ENCODE peak calls at places on chromosomes 12 and 14, in four cellular contexts. A, W, E and D are unnamed samples.

GRCh38 chr14:91376547-91377477 is 40.8 kb downstream of the CCDC88C start:
- DNase-seq in A (no peak), W (no peak), E (no peak), D (no peak)

GRCh38 chr14:54877015-54877702 is 25.5 kb downstream of the GCH1 start:
- DNase-seq in W (no peak), E (no peak), A (no peak), D (no peak)

GRCh38 chr12:46657416-46658411 is 168.1 kb downstream of the SLC38A4 start:
- DNase-seq in W (no peak), A (no peak), E (no peak), D (no peak)

GRCh38 chr14:97709552-97709951 is 912.4 kb downstream of the VRK1 start:
- DNase-seq in A (no peak), E (no peak), W (no peak), D (no peak)

GRCh38 chr14:87996276-87996592 is 3.3 kb upstream of the GALC start:
- DNase-seq in E (no peak), W (no peak), A (no peak), D (no peak)

GRCh38 chr14:31208546-31209424 is 1.2 kb upstream of the HECTD1 start:
- DNase-seq in E (no peak), A (no peak), W (no peak), D (no peak)

GRCh38 chr12:110575326-110575725 is 7.8 kb downstream of the PPTC7 start:
- DNase-seq in E (no peak), W (no peak), A (peak), D (no peak)

GRCh38 chr14:102314242-102315011 is 5.1 kb upstream of the ZNF839 start:
- DNase-seq in W (peak), A (peak), E (peak), D (peak)

GRCh38 chr14:23124337-23124954 is 5.4 kb upstream of the CEBPE start:
- DNase-seq in A (no peak), E (no peak), W (no peak), D (no peak)

GRCh38 chr12:66398931-66399625 is 96.8 kb downstream of the HELB start:
- DNase-seq in E (no peak), A (no peak), W (no peak), D (no peak)

GRCh38 chr12:74725154-74725553 is 187.5 kb downstream of the ATXN7L3B start:
- DNase-seq in E (no peak), W (no peak), A (no peak), D (no peak)

GRCh38 chr12:802242-802995 is 50.0 kb downstream of the WNK1 start:
- DNase-seq in W (no peak), E (no peak), A (no peak), D (no peak)

GRCh38 chr12:76530531-76530930 is 29.0 kb downstream of the OSBPL8 start:
- DNase-seq in E (no peak), W (no peak), A (no peak), D (no peak)

GRCh38 chr14:51643137-51643536 is 8.6 kb upstream of the FRMD6 start:
- DNase-seq in A (no peak), W (no peak), E (no peak), D (no peak)

GRCh38 chr12:12764824-12765223 is 20.6 kb upstream of the APOLD1 start:
- DNase-seq in W (no peak), A (no peak), E (no peak), D (no peak)

GRCh38 chr12:124286946-124287345 is 7.9 kb upstream of the RFLNA start:
- DNase-seq in A (no peak), E (no peak), W (no peak), D (no peak)

GRCh38 chr12:728781-729180 is 23.6 kb upstream of the WNK1 start:
- DNase-seq in A (no peak), W (no peak), E (no peak), D (no peak)

GRCh38 chr12:121830588-121831265 is 26.9 kb downstream of the SETD1B start:
- DNase-seq in W (no peak), A (no peak), E (no peak), D (no peak)

GRCh38 chr12:130075497-130076076 is 86.7 kb upstream of the FZD10 start:
- DNase-seq in E (no peak), A (no peak), W (no peak), D (no peak)

GRCh38 chr14:99832326-99832725 is 39.1 kb downstream of the EML1 start:
- DNase-seq in E (no peak), W (no peak), A (no peak), D (no peak)

GRCh38 chr12:66514581-66514980 is 164.3 kb downstream of the GRIP1 start:
- DNase-seq in E (no peak), A (no peak), W (no peak), D (no peak)

GRCh38 chr14:26444745-26445144 is 153.1 kb downstream of the NOVA1 start:
- DNase-seq in A (no peak), E (no peak), W (no peak), D (no peak)

GRCh38 chr14:35355981-35356839 is 48.3 kb downstream of the NFKBIA start:
- DNase-seq in W (peak), E (peak), A (peak), D (no peak)

GRCh38 chr12:43551271-43551970 is 582 bp downstream of the ADAMTS20 start:
- DNase-seq in W (no peak), E (no peak), A (no peak), D (no peak)

GRCh38 chr14:74249433-74250375 is 10.5 kb downstream of the VSX2 start:
- DNase-seq in A (peak), E (no peak), W (no peak), D (no peak)

GRCh38 chr12:122980192-122981035 is at the start of gene ARL6IP4:
- DNase-seq in A (peak), W (peak), E (peak), D (peak)

GRCh38 chr12:56633465-56634241 is 3.5 kb upstream of the BAZ2A start:
- DNase-seq in W (no peak), A (no peak), E (no peak), D (no peak)

GRCh38 chr14:34436118-34436905 is 25.7 kb downstream of the SPTSSA start:
- DNase-seq in E (no peak), W (no peak), A (no peak), D (no peak)

GRCh38 chr14:61860294-61860918 is 98.2 kb downstream of the SNAPC1 start:
- DNase-seq in W (peak), A (peak), E (peak), D (peak)

GRCh38 chr12:46556820-46557524 is 184.4 kb upstream of the SLC38A2 start:
- DNase-seq in E (no peak), A (peak), W (no peak), D (no peak)

GRCh38 chr14:97138801-97139200 is 341.6 kb downstream of the VRK1 start:
- DNase-seq in W (no peak), E (no peak), A (no peak), D (no peak)

GRCh38 chr14:56367416-56367815 is 212.2 kb upstream of the TMEM260 start:
- DNase-seq in A (no peak), W (no peak), E (no peak), D (no peak)

GRCh38 chr14:93056840-93057585 is 58.7 kb downstream of the ITPK1 start:
- DNase-seq in A (peak), E (no peak), W (no peak), D (no peak)

GRCh38 chr12:85835810-85836715 is at the start of gene RASSF9:
- DNase-seq in A (peak), E (peak), W (peak), D (no peak)

GRCh38 chr14:96629558-96630222 is 127.5 kb downstream of the PAPOLA start:
- DNase-seq in E (no peak), A (no peak), W (no peak), D (no peak)

GRCh38 chr12:52395761-52396434 is 10.2 kb downstream of the KRT82 start:
- DNase-seq in A (peak), W (peak), E (no peak), D (no peak)

GRCh38 chr12:33834672-33835071 is 187.6 kb upstream of the ALG10 start:
- DNase-seq in A (no peak), W (no peak), E (no peak), D (no peak)

GRCh38 chr14:74697543-74697942 is 15.3 kb downstream of the AREL1 start:
- DNase-seq in E (no peak), A (no peak), W (no peak), D (no peak)

GRCh38 chr14:54722791-54723432 is 156.0 kb downstream of the SAMD4A start:
- DNase-seq in A (peak), E (no peak), W (peak), D (peak)

DNA sequence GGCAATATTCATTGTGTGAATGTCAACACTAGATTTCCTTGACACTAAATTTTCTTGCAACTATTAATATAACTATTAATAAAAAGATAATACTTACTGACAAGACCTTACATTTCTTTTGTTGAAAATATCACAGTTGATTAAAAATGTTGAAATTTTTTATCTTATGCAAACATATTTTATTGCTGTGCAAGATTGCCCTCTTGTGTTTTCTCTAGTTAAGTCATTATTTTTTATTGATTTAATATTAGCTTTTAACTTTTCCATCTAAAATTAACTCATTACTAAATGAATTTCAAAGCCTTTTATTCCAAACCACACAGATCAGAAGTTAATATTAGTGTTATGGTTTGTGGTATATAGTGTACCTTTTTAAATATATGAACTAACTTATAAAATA is 11.7 kb upstream of the NAA30 start:
- DNase-seq in E (no peak), W (no peak), A (peak), D (no peak)
- TF ChIP-seq CTCF in E (no peak), W (no peak), A (peak), D (no peak)

DNA sequence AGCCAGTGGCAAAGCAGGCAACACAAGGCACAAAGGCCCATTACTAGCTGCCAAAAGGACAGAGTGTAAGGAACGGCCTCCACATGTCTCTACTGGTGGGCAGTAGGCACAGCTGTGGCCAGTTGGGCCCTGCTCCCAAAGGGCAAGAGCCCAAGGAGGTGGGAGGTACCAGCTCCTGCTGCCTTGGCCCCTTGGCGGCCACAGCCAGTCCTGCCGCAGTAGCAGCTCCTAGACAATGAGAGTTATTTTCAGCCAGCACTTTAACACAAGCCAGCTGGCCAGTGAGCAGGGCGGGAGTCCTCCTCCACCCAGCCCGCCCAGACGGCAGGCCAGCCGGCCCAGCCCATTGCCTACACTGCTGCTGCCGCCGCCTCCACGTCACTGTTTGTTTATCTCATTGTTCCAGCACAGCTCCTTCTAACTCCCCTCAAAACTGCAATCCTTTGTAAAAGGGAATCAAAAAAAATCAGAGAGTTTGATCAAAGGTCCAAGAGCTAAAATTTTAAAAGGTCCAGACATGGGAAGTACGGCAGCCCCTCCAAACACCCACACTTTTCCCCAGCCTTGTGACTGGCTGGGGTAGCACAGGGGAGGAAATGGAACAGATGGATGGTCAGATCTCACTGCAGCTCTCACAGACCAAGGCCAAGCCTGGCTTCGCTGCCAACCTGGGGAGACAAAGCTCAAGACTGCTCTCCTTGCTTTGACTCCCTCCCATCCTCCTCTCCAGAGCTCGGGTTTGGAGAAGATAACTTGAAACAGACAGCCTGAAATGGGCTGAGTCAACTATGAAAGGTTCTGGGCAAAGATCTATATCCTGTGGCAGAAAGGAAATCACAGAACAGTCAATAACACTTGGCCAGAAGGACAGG is 33.5 kb downstream of the FMNL3 start:
- DNase-seq in W (no peak), E (peak), A (no peak), D (peak)
- TF ChIP-seq CTCF in W (no peak), E (no peak), A (no peak), D (no peak)

GRCh38 chr14:53147893-53148292 is 5.2 kb downstream of the DDHD1 start:
- DNase-seq in W (no peak), E (no peak), A (no peak), D (no peak)

GRCh38 chr14:53146739-53147138 is 6.4 kb downstream of the DDHD1 start:
- DNase-seq in W (no peak), A (no peak), E (no peak), D (no peak)

GRCh38 chr14:53149656-53150319 is 3.3 kb downstream of the DDHD1 start:
- DNase-seq in W (no peak), A (no peak), E (no peak), D (no peak)

GRCh38 chr14:53148612-53149202 is 4.4 kb downstream of the DDHD1 start:
- DNase-seq in E (no peak), W (no peak), A (no peak), D (no peak)

DNA sequence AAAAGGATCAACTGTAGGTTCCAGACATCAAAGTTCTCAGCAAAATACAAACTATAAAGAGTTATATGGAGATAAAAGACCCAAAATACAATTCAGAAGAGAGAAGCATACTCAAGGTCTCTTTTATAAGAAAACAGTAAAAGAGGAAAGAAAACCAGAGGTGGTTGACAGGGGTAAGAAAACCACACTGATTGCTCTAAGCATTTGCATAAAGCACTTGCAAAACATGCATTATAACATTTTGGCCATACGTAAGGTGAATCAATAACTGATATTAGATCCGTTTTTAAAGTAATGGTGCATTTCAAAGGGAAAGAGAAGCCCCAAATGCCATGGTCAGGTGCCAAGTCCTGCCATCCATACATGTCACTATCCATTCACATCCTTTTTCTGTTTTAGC is 5.9 kb downstream of the DDHD1 start:
- DNase-seq in E (no peak), A (no peak), W (no peak), D (no peak)
- TF ChIP-seq CTCF in E (no peak), A (no peak), W (no peak), D (no peak)

DNA sequence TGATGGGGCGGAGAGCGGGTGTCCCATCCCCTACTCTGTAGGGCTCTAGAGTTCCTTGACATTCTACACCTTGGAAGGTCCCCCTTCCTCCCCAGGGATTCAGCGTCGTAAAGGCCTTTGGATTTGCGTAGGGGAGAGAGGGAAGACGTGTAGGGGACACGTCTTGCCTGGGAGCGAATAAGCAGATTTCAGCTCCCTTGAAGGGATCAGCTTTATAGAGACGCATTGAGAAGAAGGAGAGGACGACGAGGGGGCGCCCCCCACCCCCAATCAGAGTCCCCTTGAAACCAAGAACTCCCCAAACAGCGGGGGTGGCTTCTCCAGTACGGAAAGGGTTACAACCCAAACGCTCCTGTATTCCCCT is 324 bp downstream of the CALCOCO1 start:
- DNase-seq in E (no peak), A (no peak), W (no peak), D (no peak)
- TF ChIP-seq CTCF in E (no peak), A (no peak), W (no peak), D (no peak)

DNA sequence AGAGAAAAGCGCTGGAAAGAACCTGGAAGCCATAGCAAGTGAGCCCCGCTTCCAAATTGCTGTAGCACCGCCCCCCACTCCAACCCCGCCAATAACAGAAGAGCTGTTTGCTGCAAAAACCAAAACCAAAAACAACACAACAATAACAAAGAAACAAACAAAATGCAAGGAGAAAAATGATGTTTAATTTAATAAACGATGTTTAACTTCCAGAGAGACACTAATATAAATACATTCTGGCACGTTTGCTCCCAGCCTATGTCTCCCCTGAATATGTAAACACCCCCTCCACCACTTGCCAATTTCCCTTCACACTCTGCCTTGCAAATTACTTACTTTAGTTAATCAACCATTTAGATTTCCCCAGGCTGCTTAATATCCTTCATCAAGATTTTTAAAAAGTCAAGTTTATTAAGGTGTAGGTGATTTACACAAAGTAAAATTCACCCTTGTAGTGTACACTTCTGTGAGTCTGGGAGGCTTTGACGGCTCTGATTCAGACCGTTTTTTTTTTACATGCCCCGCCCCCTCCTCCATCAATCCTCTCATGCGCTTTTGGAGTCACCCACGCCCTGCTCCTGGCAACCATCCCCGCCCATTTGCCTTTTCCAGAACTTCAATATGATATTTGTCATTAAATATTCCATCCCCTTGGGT is 482 bp upstream of the IFI27L2 start:
- DNase-seq in W (peak), A (peak), E (no peak), D (peak)
- TF ChIP-seq CTCF in W (peak), A (no peak), E (no peak), D (no peak)

DNA sequence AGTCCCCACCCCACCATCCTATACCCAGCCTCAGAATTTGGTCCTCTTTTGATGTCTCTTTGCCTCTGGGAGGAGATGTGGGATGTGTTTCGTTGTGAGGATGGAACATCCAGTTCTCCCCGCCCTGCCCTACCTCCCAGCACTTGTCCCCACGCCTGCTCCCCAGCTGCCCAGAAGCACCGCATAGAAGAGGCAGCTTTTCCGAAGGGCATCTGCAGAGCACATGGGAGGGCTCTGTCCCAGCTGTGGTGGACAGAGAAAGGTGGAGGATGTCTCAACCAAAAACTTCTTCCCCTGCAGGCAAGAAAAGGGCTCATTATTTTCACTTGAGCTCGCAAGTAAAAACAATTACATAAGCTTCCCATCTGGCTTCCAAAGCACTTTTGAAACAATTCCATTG is 302.6 kb downstream of the PCNX1 start:
- DNase-seq in W (no peak), E (no peak), A (no peak), D (no peak)
- TF ChIP-seq CTCF in W (no peak), E (no peak), A (no peak), D (no peak)

GRCh38 chr12:54569072-54569471 is 19.4 kb downstream of the PPP1R1A start:
- DNase-seq in A (no peak), E (no peak), W (no peak), D (no peak)

GRCh38 chr12:54572881-54573280 is 15.6 kb downstream of the PPP1R1A start:
- DNase-seq in W (no peak), E (no peak), A (peak), D (no peak)

GRCh38 chr12:54569995-54570531 is 18.4 kb downstream of the PPP1R1A start:
- DNase-seq in W (no peak), A (no peak), E (no peak), D (no peak)

GRCh38 chr12:54571857-54572195 is 16.6 kb downstream of the PPP1R1A start:
- DNase-seq in E (no peak), A (no peak), W (no peak), D (no peak)

GRCh38 chr12:54571166-54571856 is 17.1 kb downstream of the PPP1R1A start:
- DNase-seq in A (no peak), W (no peak), E (no peak), D (no peak)
- TF ChIP-seq CTCF in A (no peak), W (no peak), E (no peak), D (no peak)

GRCh38 chr12:19129121-19129485 is 430 bp upstream of the PLEKHA5 start:
- DNase-seq in W (no peak), A (peak), E (no peak), D (no peak)

GRCh38 chr12:19130224-19131019 is 889 bp downstream of the PLEKHA5 start:
- DNase-seq in A (peak), E (no peak), W (peak), D (peak)

GRCh38 chr12:19127270-19127669 is 2.3 kb upstream of the PLEKHA5 start:
- DNase-seq in W (no peak), A (no peak), E (no peak), D (no peak)

GRCh38 chr12:19131020-19131431 is 1.5 kb downstream of the PLEKHA5 start:
- DNase-seq in E (no peak), W (peak), A (peak), D (no peak)

GRCh38 chr12:19129486-19130223 is at the start of gene PLEKHA5:
- DNase-seq in A (peak), W (peak), E (peak), D (peak)
- TF ChIP-seq CTCF in A (peak), W (no peak), E (no peak), D (no peak)